ENCODE peak calls at places on chromosomes 11 and 22, in seven cellular contexts. B, L, F, E, I, C and J are unnamed samples.
A peak's percentile ranks its signal among the peaks of the same experiment; 100 is the strongest.

GRCh38 chr22:43526951-43527350 is 115.1 kb downstream of the MPPED1 start:
- DNase-seq in E (no peak), L (no peak), I (no peak), F (no peak), C (peak; percentile 48), B (no peak), J (no peak)

GRCh38 chr11:62208785-62209144 is 292 bp downstream of the SCGB2A1 start:
- DNase-seq in B (no peak), C (no peak), I (no peak), F (no peak), L (no peak), E (no peak), J (no peak)

GRCh38 chr11:70430122-70430521 is 31.8 kb downstream of the CTTN start:
- DNase-seq in E (no peak), B (no peak), C (no peak), L (no peak), I (no peak), F (no peak), J (no peak)

GRCh38 chr11:112523477-112523876 is 262.8 kb upstream of the PLET1 start:
- DNase-seq in E (no peak), F (no peak), L (no peak), I (no peak), C (no peak), B (no peak), J (no peak)

GRCh38 chr11:75759832-75760231 is 8.7 kb upstream of the DGAT2 start:
- DNase-seq in C (no peak), E (no peak), B (no peak), I (no peak), L (no peak), F (no peak), J (no peak)

GRCh38 chr11:31767665-31768064 is 43.5 kb downstream of the PAX6 start:
- DNase-seq in C (no peak), F (no peak), L (no peak), B (no peak), I (no peak), E (no peak), J (no peak)

GRCh38 chr11:76385903-76386302 is 4.8 kb downstream of the GVQW3 start:
- DNase-seq in E (no peak), L (no peak), I (no peak), B (no peak), F (no peak), C (no peak), J (no peak)

GRCh38 chr22:44595841-44596341 is 97.9 kb upstream of the RTL6 start:
- DNase-seq in B (no peak), L (no peak), C (no peak), E (no peak), I (peak; percentile 46), F (peak; percentile 22), J (no peak)

GRCh38 chr11:128207861-128208321 is 379.5 kb downstream of the ETS1 start:
- DNase-seq in E (no peak), I (peak; percentile 89), C (no peak), L (no peak), B (no peak), F (no peak), J (no peak)

GRCh38 chr11:134395002-134395401 is 17.0 kb downstream of the B3GAT1 start:
- DNase-seq in I (no peak), B (no peak), F (no peak), E (no peak), L (no peak), C (no peak), J (no peak)

GRCh38 chr11:31809857-31810778 is 1.0 kb downstream of the PAX6 start:
- DNase-seq in F (no peak), E (no peak), C (peak; percentile 84), I (peak; percentile 50), L (peak; percentile 78), B (no peak), J (no peak)

GRCh38 chr11:119551726-119552510 is 128.9 kb upstream of the THY1 start:
- DNase-seq in F (no peak), L (no peak), C (no peak), E (no peak), I (no peak), B (no peak), J (no peak)

GRCh38 chr22:32325811-32326237 is 31.8 kb upstream of the RFPL3 start:
- DNase-seq in B (no peak), L (peak; percentile 41), I (no peak), E (no peak), F (no peak), C (no peak), J (peak; percentile 7)

GRCh38 chr11:119347242-119347641 is 737 bp upstream of the MFRP start:
- DNase-seq in I (no peak), E (no peak), F (no peak), C (no peak), L (no peak), B (no peak), J (no peak)

GRCh38 chr11:8168485-8169257 is at the start of gene RIC3:
- DNase-seq in C (peak; percentile 80), B (peak; percentile 24), F (peak; percentile 38), I (no peak), E (peak; percentile 15), L (peak; percentile 80), J (peak; percentile 33)

GRCh38 chr11:60825790-60826189 is 16.1 kb upstream of the CCDC86 start:
- DNase-seq in I (no peak), C (no peak), E (no peak), B (no peak), F (no peak), L (no peak), J (no peak)

GRCh38 chr11:74388678-74389327 is 9.4 kb downstream of the PGM2L1 start:
- DNase-seq in I (peak; percentile 39), E (peak; percentile 50), F (peak; percentile 59), L (no peak), B (peak; percentile 19), C (no peak), J (peak; percentile 69)

GRCh38 chr11:87224486-87224885 is 186.8 kb downstream of the TMEM135 start:
- DNase-seq in B (no peak), I (no peak), E (no peak), L (no peak), C (no peak), F (no peak), J (no peak)

GRCh38 chr11:71490044-71490730 is 36.9 kb upstream of the KRTAP5-7 start:
- DNase-seq in B (no peak), L (peak; percentile 33), I (no peak), C (no peak), E (no peak), F (no peak), J (peak; percentile 23)

GRCh38 chr22:33328789-33329296 is 270.7 kb upstream of the SYN3 start:
- DNase-seq in B (no peak), F (no peak), C (no peak), I (peak; percentile 77), L (no peak), E (no peak), J (no peak)

GRCh38 chr11:75593337-75593915 is 31.4 kb downstream of the SERPINH1 start:
- DNase-seq in L (no peak), F (no peak), C (no peak), B (no peak), I (no peak), E (no peak), J (no peak)

GRCh38 chr11:995752-996420 is 40.6 kb downstream of the MUC6 start:
- DNase-seq in L (no peak), B (no peak), F (no peak), E (no peak), C (no peak), I (no peak), J (no peak)

GRCh38 chr11:20854214-20854613 is 184.8 kb downstream of the NELL1 start:
- DNase-seq in I (peak; percentile 19), B (no peak), C (no peak), L (no peak), E (no peak), F (no peak), J (no peak)

GRCh38 chr11:61195710-61196109 is 7.6 kb upstream of the PGA3 start:
- DNase-seq in E (no peak), I (peak; percentile 18), F (no peak), L (no peak), C (no peak), B (no peak), J (peak; percentile 83)

GRCh38 chr11:81159900-81160299 is 1573.8 kb downstream of the FAM181B start:
- DNase-seq in I (no peak), F (no peak), C (no peak), E (no peak), L (no peak), B (no peak), J (no peak)

GRCh38 chr22:22953796-22954195 is 66.2 kb downstream of the IGLL5 start:
- DNase-seq in F (no peak), I (no peak), L (no peak), B (no peak), C (no peak), E (no peak), J (no peak)

GRCh38 chr22:40728731-40729189 is 49.5 kb downstream of the MCHR1 start:
- DNase-seq in E (peak; percentile 46), I (no peak), F (peak; percentile 83), L (peak; percentile 40), B (peak; percentile 51), C (no peak), J (peak; percentile 62)

GRCh38 chr11:130217133-130217631 is 57.6 kb downstream of the ST14 start:
- DNase-seq in B (no peak), E (no peak), F (no peak), I (no peak), C (peak; percentile 67), L (peak; percentile 44), J (peak; percentile 22)